ENCODE peak calls at places on chromosome 11, in seven cellular contexts. H is heart right ventricle, S is cardiac fibroblast, R is adrenal gland, Z is tibial nerve, U is testis, J is suprapubic skin. X is an unnamed sample.

GRCh38 chr11:31720225-31720624 is 90.9 kb downstream of the PAX6 start:
- DNase-seq in H (no peak), Z (no peak), J (no peak), U (no peak), S (no peak), R (no peak), X (no peak)

GRCh38 chr11:105392546-105392945 is 217.3 kb upstream of the GRIA4 start:
- DNase-seq in R (no peak), H (no peak), Z (no peak), J (no peak), S (peak), U (no peak), X (no peak)

GRCh38 chr11:19829109-19829790 is 116.6 kb downstream of the NAV2 start:
- DNase-seq in H (no peak), J (no peak), U (no peak), Z (no peak), R (no peak), S (no peak), X (no peak)

GRCh38 chr11:101497292-101497691 is 86.5 kb downstream of the TRPC6 start:
- DNase-seq in Z (no peak), H (no peak), U (no peak), J (no peak), R (no peak), S (no peak), X (no peak)

GRCh38 chr11:65305501-65306268 is 9.0 kb upstream of the CDC42EP2 start:
- DNase-seq in U (no peak), Z (no peak), H (no peak), R (no peak), J (no peak), S (peak), X (no peak)

GRCh38 chr11:69820441-69820840 is 1.2 kb upstream of the FGF3 start:
- DNase-seq in Z (no peak), J (no peak), H (no peak), S (no peak), R (no peak), U (no peak), X (no peak)

GRCh38 chr11:71379722-71380121 is 68.5 kb downstream of the DHCR7 start:
- DNase-seq in J (no peak), R (no peak), Z (no peak), S (no peak), H (no peak), U (no peak), X (no peak)

GRCh38 chr11:66480116-66480938 is at the start of gene DPP3:
- DNase-seq in J (peak), Z (peak), U (peak), S (peak), H (peak), R (peak), X (peak)

GRCh38 chr11:107752954-107753822 is 41.3 kb upstream of the SLN start:
- DNase-seq in Z (no peak), H (no peak), R (no peak), J (no peak), S (no peak), U (no peak), X (no peak)

GRCh38 chr11:35968386-35969088 is 24.7 kb downstream of the LDLRAD3 start:
- DNase-seq in S (no peak), U (no peak), Z (no peak), R (no peak), H (no peak), J (no peak), X (no peak)

GRCh38 chr11:119258983-119259382 is 52.8 kb downstream of the CBL start:
- DNase-seq in H (no peak), U (no peak), J (no peak), R (no peak), Z (no peak), S (no peak), X (no peak)

GRCh38 chr11:79375818-79376550 is 64.8 kb downstream of the TENM4 start:
- DNase-seq in S (no peak), R (no peak), Z (no peak), H (no peak), U (no peak), J (no peak), X (no peak)

GRCh38 chr11:4926607-4927006 is 2.5 kb upstream of the OR51G1 start:
- DNase-seq in R (no peak), J (no peak), U (no peak), Z (no peak), S (no peak), H (no peak), X (no peak)

GRCh38 chr11:87417951-87418350 is 380.2 kb downstream of the TMEM135 start:
- DNase-seq in Z (no peak), S (no peak), U (no peak), H (no peak), R (no peak), J (no peak), X (no peak)

GRCh38 chr11:83020942-83021779 is 50.5 kb downstream of the RAB30 start:
- DNase-seq in S (no peak), J (no peak), H (no peak), U (no peak), Z (no peak), R (no peak), X (no peak)

GRCh38 chr11:61092280-61092766 is 10.0 kb upstream of the CD5 start:
- DNase-seq in S (no peak), Z (no peak), R (no peak), H (no peak), J (no peak), U (no peak), X (no peak)

GRCh38 chr11:8207080-8208000 is 38.5 kb upstream of the RIC3 start:
- DNase-seq in J (peak), Z (no peak), U (no peak), S (peak), R (no peak), H (no peak), X (no peak)

GRCh38 chr11:114719562-114719961 is 41.2 kb downstream of the NXPE2 start:
- DNase-seq in R (no peak), H (no peak), U (no peak), Z (no peak), J (no peak), S (no peak), X (no peak)

GRCh38 chr11:128733440-128734115 is 39.7 kb downstream of the FLI1 start:
- DNase-seq in R (no peak), U (no peak), H (no peak), S (no peak), J (no peak), Z (no peak), X (no peak)

GRCh38 chr11:33701831-33702230 is 1.2 kb upstream of the C11orf91 start:
- DNase-seq in U (peak), H (peak), R (no peak), Z (peak), S (peak), J (no peak), X (no peak)

GRCh38 chr11:66317766-66318575 is 1.1 kb upstream of the CD248 start:
- DNase-seq in S (peak), H (peak), Z (peak), J (peak), U (peak), R (peak), X (peak)

GRCh38 chr11:12061851-12062560 is 48.4 kb upstream of the MICAL2 start:
- DNase-seq in H (no peak), S (no peak), J (no peak), U (no peak), Z (no peak), R (no peak), X (no peak)

GRCh38 chr11:92206441-92206840 is 18.2 kb upstream of the FAT3 start:
- DNase-seq in H (no peak), J (no peak), R (no peak), Z (no peak), S (no peak), U (no peak), X (no peak)

GRCh38 chr11:64848214-64848778 is 3.8 kb upstream of the CDC42BPG start:
- DNase-seq in H (no peak), J (no peak), Z (no peak), R (no peak), U (no peak), S (no peak), X (no peak)

GRCh38 chr11:65787649-65788622 is 1.1 kb downstream of the OVOL1 start:
- DNase-seq in S (no peak), R (no peak), U (peak), Z (no peak), J (peak), H (no peak), X (no peak)

GRCh38 chr11:128532016-128532570 is 55.3 kb downstream of the ETS1 start:
- DNase-seq in S (no peak), H (no peak), Z (no peak), R (no peak), J (no peak), U (no peak), X (no peak)

GRCh38 chr11:82995276-82995675 is 76.4 kb downstream of the RAB30 start:
- DNase-seq in Z (no peak), H (no peak), R (no peak), J (no peak), S (no peak), U (no peak), X (no peak)

GRCh38 chr11:14189874-14190273 is 169.1 kb downstream of the RRAS2 start:
- DNase-seq in Z (peak), U (peak), R (peak), H (no peak), S (peak), J (peak), X (peak)

GRCh38 chr11:79864882-79865281 is 424.1 kb upstream of the TENM4 start:
- DNase-seq in J (no peak), S (no peak), Z (no peak), U (no peak), H (no peak), R (no peak), X (no peak)

GRCh38 chr11:122140535-122140934 is 24.5 kb upstream of the BLID start:
- DNase-seq in U (no peak), J (no peak), S (peak), R (no peak), Z (no peak), H (no peak), X (no peak)

GRCh38 chr11:114448749-114449484 is 9.7 kb downstream of the REXO2 start:
- DNase-seq in J (no peak), H (no peak), Z (no peak), U (no peak), R (no peak), S (no peak), X (no peak)

GRCh38 chr11:63829823-63830489 is 9.0 kb upstream of the MARK2 start:
- DNase-seq in H (no peak), Z (no peak), J (no peak), R (no peak), S (peak), U (no peak), X (no peak)

GRCh38 chr11:38297670-38298069 is 1699.6 kb upstream of the RAG2 start:
- DNase-seq in Z (no peak), S (no peak), J (no peak), R (no peak), H (no peak), U (no peak), X (no peak)

GRCh38 chr11:79084382-79084781 is 356.4 kb downstream of the TENM4 start:
- DNase-seq in Z (no peak), S (no peak), H (no peak), U (no peak), R (no peak), J (no peak), X (no peak)

GRCh38 chr11:859394-860131 is 16.9 kb downstream of the TSPAN4 start:
- DNase-seq in H (peak), S (peak), Z (peak), R (peak), U (peak), J (no peak), X (peak)

GRCh38 chr11:30758946-30759501 is 172.9 kb upstream of the MPPED2 start:
- DNase-seq in Z (no peak), J (no peak), H (no peak), S (no peak), U (no peak), R (no peak), X (peak)

GRCh38 chr11:67615455-67616430 is 9.0 kb downstream of the NDUFV1 start:
- DNase-seq in S (peak), U (no peak), R (no peak), J (peak), H (no peak), Z (no peak), X (peak)
- TF ChIP-seq CTCF in S (peak), U (no peak), R (peak), J (no peak), H (peak), Z (no peak), X (no peak)

DNA sequence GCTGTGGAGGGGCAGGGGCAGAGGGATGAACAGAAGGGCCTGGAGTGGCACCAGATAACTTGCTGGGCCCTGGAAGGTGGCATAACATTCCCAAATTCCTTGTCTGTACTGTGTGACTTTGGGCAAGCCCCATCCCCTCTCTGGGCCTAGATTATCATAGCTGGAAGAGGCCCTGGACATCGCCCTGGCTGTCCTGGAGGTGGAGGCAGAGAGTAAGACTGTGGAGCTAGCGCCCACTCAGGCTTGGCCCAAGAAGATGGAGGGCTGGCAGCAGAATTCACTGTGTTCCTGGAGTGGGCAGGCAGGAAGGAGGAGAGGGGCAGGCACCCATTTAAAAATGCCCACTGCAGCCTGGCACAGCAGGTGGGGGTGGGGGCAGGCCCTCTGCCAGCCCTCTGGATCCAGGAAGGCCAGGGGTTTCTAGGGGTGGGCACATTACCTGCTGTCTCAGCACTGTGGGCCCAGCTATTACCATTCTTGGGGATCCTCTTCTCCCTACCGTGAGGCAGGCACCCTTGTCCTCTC is 22.6 kb downstream of the ARHGEF17 start:
- DNase-seq in R (no peak), J (no peak), H (no peak), S (peak), U (no peak), Z (no peak), X (no peak)
- TF ChIP-seq CTCF in R (peak), J (no peak), H (no peak), S (peak), U (no peak), Z (no peak), X (no peak)

GRCh38 chr11:112837162-112837826 is 123.9 kb upstream of the NCAM1 start:
- DNase-seq in H (peak), R (peak), S (peak), U (peak), J (no peak), Z (no peak), X (no peak)
- TF ChIP-seq CTCF in H (no peak), R (peak), S (no peak), U (no peak), J (no peak), Z (no peak), X (no peak)

GRCh38 chr11:130876931-130877330 is 39.3 kb downstream of the SNX19 start:
- DNase-seq in J (no peak), R (no peak), H (no peak), Z (no peak), S (no peak), U (no peak), X (no peak)
- TF ChIP-seq CTCF in J (no peak), R (no peak), H (no peak), Z (no peak), S (no peak), U (no peak), X (no peak)

X was measured in uterus.